ENCODE peak calls at places on chromosomes 2 and 18, in six cellular contexts. U is epithelial cell of esophagus, D is fibroblast of lung, M is neural progenitor cell, Q is fibroblast of mammary gland, N is tibial artery. L is an unnamed sample.

GRCh38 chr2:172943992-172944793 is 131.5 kb upstream of the MAP3K20 start:
- DNase-seq in U (peak; percentile 60), M (no peak), D (no peak), Q (peak; percentile 53), N (no peak), L (no peak)

GRCh38 chr18:3652380-3653262 is 202.6 kb downstream of the TGIF1 start:
- DNase-seq in D (peak; percentile 99), M (no peak), Q (peak; percentile 97), U (peak; percentile 100), N (peak; percentile 69), L (peak; percentile 84)

GRCh38 chr18:46425511-46425910 is 231.5 kb downstream of the LOXHD1 start:
- DNase-seq in N (no peak), D (no peak), Q (no peak), M (no peak), U (no peak), L (no peak)

GRCh38 chr18:36650906-36651305 is 177.9 kb downstream of the TPGS2 start:
- DNase-seq in M (no peak), D (no peak), N (no peak), U (no peak), Q (no peak), L (no peak)

GRCh38 chr2:190794466-190795184 is 86.0 kb upstream of the GLS start:
- DNase-seq in D (peak; percentile 24), M (no peak), N (no peak), Q (no peak), U (no peak), L (no peak)

GRCh38 chr2:215870986-215871385 is 142.4 kb downstream of the MREG start:
- DNase-seq in Q (peak; percentile 22), M (peak; percentile 33), N (no peak), D (no peak), U (no peak), L (no peak)

GRCh38 chr18:12041561-12041960 is 52.1 kb upstream of the ANKRD62 start:
- DNase-seq in M (no peak), Q (peak; percentile 95), D (peak; percentile 93), U (peak; percentile 79), N (no peak), L (peak; percentile 58)

GRCh38 chr18:53380063-53380639 is 844.3 kb downstream of the MBD2 start:
- DNase-seq in Q (peak; percentile 44), M (peak; percentile 57), N (no peak), U (peak; percentile 52), D (peak; percentile 21), L (peak; percentile 7)

GRCh38 chr2:120958623-120959366 is 223.1 kb downstream of the GLI2 start:
- DNase-seq in N (no peak), D (no peak), M (peak; percentile 82), Q (no peak), U (peak; percentile 34), L (no peak)

GRCh38 chr2:124476291-124476690 is 451.2 kb downstream of the CNTNAP5 start:
- DNase-seq in Q (no peak), U (no peak), N (no peak), D (peak; percentile 26), M (no peak), L (peak; percentile 97)

GRCh38 chr2:240296104-240296406 is 139.4 kb upstream of the GPC1 start:
- DNase-seq in U (no peak), N (peak; percentile 60), Q (no peak), D (no peak), M (no peak), L (no peak)

GRCh38 chr2:108967757-108968156 is 21.3 kb downstream of the EDAR start:
- DNase-seq in D (no peak), U (no peak), N (peak; percentile 7), M (no peak), Q (no peak), L (no peak)

GRCh38 chr2:39640107-39640506 is 25.6 kb upstream of the TMEM178A start:
- DNase-seq in N (no peak), D (no peak), U (no peak), M (no peak), Q (no peak), L (no peak)

GRCh38 chr2:221422516-221423211 is 149.4 kb downstream of the EPHA4 start:
- DNase-seq in N (no peak), D (peak; percentile 75), M (no peak), U (peak; percentile 18), Q (peak; percentile 10), L (no peak)

GRCh38 chr2:237695201-237695780 is 67.9 kb downstream of the LRRFIP1 start:
- DNase-seq in N (no peak), Q (peak; percentile 98), M (no peak), D (peak; percentile 96), U (peak; percentile 90), L (peak; percentile 73)

GRCh38 chr2:42931147-42931817 is 138.9 kb upstream of the HAAO start:
- DNase-seq in U (peak; percentile 18), N (no peak), Q (peak; percentile 25), M (peak; percentile 60), D (no peak), L (no peak)

GRCh38 chr2:64284751-64285150 is 140.5 kb upstream of the PELI1 start:
- DNase-seq in Q (no peak), U (no peak), D (no peak), M (no peak), N (no peak), L (no peak)

GRCh38 chr2:64288321-64288931 is 144.2 kb upstream of the PELI1 start:
- DNase-seq in D (peak; percentile 72), Q (peak; percentile 96), U (peak; percentile 12), M (no peak), N (no peak), L (no peak)

GRCh38 chr2:64287321-64287720 is 143.1 kb upstream of the PELI1 start:
- DNase-seq in M (no peak), U (no peak), Q (no peak), N (no peak), D (no peak), L (no peak)

GRCh38 chr2:64283015-64283570 is 138.9 kb upstream of the PELI1 start:
- DNase-seq in D (no peak), U (no peak), M (no peak), Q (no peak), N (no peak), L (no peak)

GRCh38 chr2:64283641-64284371 is 139.6 kb upstream of the PELI1 start:
- DNase-seq in D (no peak), Q (peak; percentile 48), M (no peak), N (no peak), U (no peak), L (no peak)
- H3K4me3 ChIP-seq in D (no peak overlapping the region), Q (no peak overlapping the region), M (no peak overlapping the region), N (no peak overlapping the region), U (no peak overlapping the region), L (no peak overlapping the region)

DNA sequence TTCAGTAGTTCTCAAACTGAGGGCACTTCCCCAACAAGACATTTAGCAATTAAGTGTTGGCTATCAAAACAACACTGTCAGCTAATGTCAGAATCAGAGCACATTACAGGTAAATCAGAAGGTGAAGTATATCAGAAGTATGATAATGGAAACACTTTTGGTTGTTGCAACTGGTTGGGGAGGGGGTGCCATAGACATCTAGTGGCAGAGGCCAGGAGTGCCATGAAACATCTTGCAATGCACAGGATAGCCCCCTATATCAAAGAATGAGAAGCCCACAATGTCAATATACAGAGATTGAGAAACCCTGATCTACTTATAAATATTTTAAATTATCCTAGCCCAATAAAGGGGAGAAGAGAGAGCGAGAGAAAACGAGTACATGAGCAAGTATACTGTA is 4.9 kb upstream of the XPO1 start:
- DNase-seq in N (no peak), U (no peak), Q (no peak), D (no peak), M (no peak), L (no peak)
- TF ChIP-seq CTCF in N (no peak), U (no peak), Q (no peak), D (no peak), M (peak; percentile 25), L (peak; percentile 22)

GRCh38 chr2:207725815-207726578 is 14.6 kb downstream of the CCNYL1 start:
- DNase-seq in D (no peak), Q (no peak), M (no peak), N (no peak), U (peak; percentile 38), L (no peak)

GRCh38 chr2:207727256-207727655 is 15.8 kb downstream of the CCNYL1 start:
- DNase-seq in Q (peak; percentile 49), U (peak; percentile 68), M (no peak), N (no peak), D (peak; percentile 40), L (no peak)

GRCh38 chr2:207733597-207734240 is 22.3 kb downstream of the CCNYL1 start:
- DNase-seq in M (no peak), N (no peak), D (no peak), U (no peak), Q (no peak), L (no peak)

GRCh38 chr2:207731138-207731537 is 19.7 kb downstream of the CCNYL1 start:
- DNase-seq in U (no peak), M (no peak), Q (no peak), N (no peak), D (no peak), L (no peak)

GRCh38 chr2:207729465-207729998 is 18.1 kb downstream of the CCNYL1 start:
- DNase-seq in D (no peak), U (no peak), N (no peak), Q (no peak), M (no peak), L (no peak)
- H3K4me3 ChIP-seq in D (no peak overlapping the region), U (no peak overlapping the region), N (no peak overlapping the region), Q (no peak overlapping the region), M (no peak overlapping the region), L (no peak overlapping the region)

DNA sequence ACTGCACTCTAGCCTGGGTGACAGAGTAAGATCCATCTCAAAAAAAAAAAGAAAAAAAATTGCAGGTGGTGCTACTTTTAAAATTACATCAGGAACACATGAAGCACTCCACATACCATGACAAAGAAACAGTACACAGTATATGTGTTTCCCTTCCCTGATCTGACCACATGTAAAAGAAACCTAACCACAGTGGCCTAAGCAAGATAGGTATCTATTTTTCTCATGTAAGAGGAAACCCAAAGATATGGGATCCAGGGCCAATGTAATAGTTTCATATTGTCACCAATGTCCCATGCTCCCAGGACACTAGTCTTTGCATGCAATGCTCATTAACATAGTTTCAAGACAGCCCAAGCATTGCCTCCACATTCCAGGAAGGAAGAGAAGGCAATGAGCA is 99.9 kb downstream of the DYM start:
- DNase-seq in N (no peak), Q (no peak), D (no peak), U (no peak), M (no peak), L (no peak)
- TF ChIP-seq CTCF in N (no peak), Q (no peak), D (no peak), U (no peak), M (no peak), L (no peak)

L was measured in retinal pigment epithelial cell.